ENCODE peak calls at places on chromosomes 6 and 20, in seven cellular contexts. One of them, this sample, is unnamed.

GRCh38 chr6:29676981-29677601 is 3.9 kb downstream of the ZFP57 start:
- DNase-seq in left lung: no peak
- DNase-seq in uterus: no peak
- DNase-seq in testis: no peak
- DNase-seq in fibroblast of the aortic adventitia: no peak
- DNase-seq in ovary: no peak
- DNase-seq in endothelial cell: no peak
- DNase-seq in this sample: peak

GRCh38 chr6:23735151-23735550 is 390.9 kb upstream of the NRSN1 start:
- DNase-seq in ovary: no peak
- DNase-seq in endothelial cell: no peak
- DNase-seq in testis: no peak
- DNase-seq in uterus: no peak
- DNase-seq in fibroblast of the aortic adventitia: no peak
- DNase-seq in left lung: no peak
- DNase-seq in this sample: no peak

GRCh38 chr6:35731414-35731735 is 5.5 kb upstream of the ARMC12 start:
- DNase-seq in endothelial cell: peak
- DNase-seq in ovary: peak
- DNase-seq in testis: peak
- DNase-seq in fibroblast of the aortic adventitia: peak
- DNase-seq in uterus: peak
- DNase-seq in left lung: peak
- DNase-seq in this sample: peak

GRCh38 chr20:49993301-49993751 is 10.5 kb downstream of the SNAI1 start:
- DNase-seq in uterus: no peak
- DNase-seq in left lung: no peak
- DNase-seq in ovary: no peak
- DNase-seq in endothelial cell: no peak
- DNase-seq in testis: no peak
- DNase-seq in fibroblast of the aortic adventitia: no peak
- DNase-seq in this sample: no peak

GRCh38 chr20:62280303-62280702 is 22.5 kb upstream of the ADRM1 start:
- DNase-seq in endothelial cell: no peak
- DNase-seq in fibroblast of the aortic adventitia: no peak
- DNase-seq in uterus: no peak
- DNase-seq in testis: no peak
- DNase-seq in ovary: no peak
- DNase-seq in left lung: no peak
- DNase-seq in this sample: no peak

GRCh38 chr20:63100926-63101699 is 94.3 kb upstream of the BHLHE23 start:
- DNase-seq in uterus: no peak
- DNase-seq in testis: no peak
- DNase-seq in endothelial cell: no peak
- DNase-seq in ovary: peak
- DNase-seq in fibroblast of the aortic adventitia: no peak
- DNase-seq in left lung: peak
- DNase-seq in this sample: no peak

GRCh38 chr6:80472276-80472675 is 365.8 kb downstream of the BCKDHB start:
- DNase-seq in testis: no peak
- DNase-seq in ovary: no peak
- DNase-seq in uterus: no peak
- DNase-seq in left lung: no peak
- DNase-seq in endothelial cell: no peak
- DNase-seq in fibroblast of the aortic adventitia: peak
- DNase-seq in this sample: no peak

GRCh38 chr6:6780231-6780630 is 191.7 kb downstream of the LY86 start:
- DNase-seq in uterus: no peak
- DNase-seq in endothelial cell: no peak
- DNase-seq in fibroblast of the aortic adventitia: no peak
- DNase-seq in ovary: no peak
- DNase-seq in left lung: no peak
- DNase-seq in testis: no peak
- DNase-seq in this sample: no peak

GRCh38 chr6:152130441-152130840 is 323.0 kb downstream of the ESR1 start:
- DNase-seq in testis: no peak
- DNase-seq in endothelial cell: no peak
- DNase-seq in ovary: no peak
- DNase-seq in uterus: no peak
- DNase-seq in left lung: no peak
- DNase-seq in fibroblast of the aortic adventitia: peak
- DNase-seq in this sample: no peak

GRCh38 chr6:44216677-44217331 is at the start of gene MYMX:
- DNase-seq in fibroblast of the aortic adventitia: no peak
- DNase-seq in endothelial cell: no peak
- DNase-seq in uterus: no peak
- DNase-seq in testis: no peak
- DNase-seq in left lung: no peak
- DNase-seq in ovary: peak
- DNase-seq in this sample: no peak

GRCh38 chr6:136823128-136823660 is 802 bp downstream of the PEX7 start:
- DNase-seq in fibroblast of the aortic adventitia: no peak
- DNase-seq in ovary: peak
- DNase-seq in left lung: no peak
- DNase-seq in endothelial cell: no peak
- DNase-seq in testis: peak
- DNase-seq in uterus: peak
- DNase-seq in this sample: no peak

GRCh38 chr20:20267685-20268429 is 100.0 kb upstream of the INSM1 start:
- DNase-seq in fibroblast of the aortic adventitia: no peak
- DNase-seq in uterus: no peak
- DNase-seq in testis: peak
- DNase-seq in left lung: no peak
- DNase-seq in endothelial cell: no peak
- DNase-seq in ovary: no peak
- DNase-seq in this sample: no peak

GRCh38 chr6:107132330-107132954 is 17.1 kb upstream of the BEND3 start:
- DNase-seq in testis: peak
- DNase-seq in fibroblast of the aortic adventitia: peak
- DNase-seq in ovary: peak
- DNase-seq in endothelial cell: peak
- DNase-seq in uterus: no peak
- DNase-seq in left lung: no peak
- DNase-seq in this sample: peak

GRCh38 chr20:8633366-8633765 is 435.5 kb upstream of the PLCB4 start:
- DNase-seq in uterus: no peak
- DNase-seq in endothelial cell: no peak
- DNase-seq in fibroblast of the aortic adventitia: peak
- DNase-seq in ovary: no peak
- DNase-seq in testis: no peak
- DNase-seq in left lung: no peak
- DNase-seq in this sample: no peak

GRCh38 chr20:44208770-44209169 is 1.8 kb downstream of the OSER1 start:
- DNase-seq in uterus: no peak
- DNase-seq in fibroblast of the aortic adventitia: peak
- DNase-seq in ovary: no peak
- DNase-seq in testis: no peak
- DNase-seq in left lung: no peak
- DNase-seq in endothelial cell: no peak
- DNase-seq in this sample: peak

GRCh38 chr6:135814043-135814442 is 37.5 kb upstream of the PDE7B start:
- DNase-seq in left lung: no peak
- DNase-seq in fibroblast of the aortic adventitia: no peak
- DNase-seq in uterus: no peak
- DNase-seq in testis: no peak
- DNase-seq in endothelial cell: no peak
- DNase-seq in ovary: no peak
- DNase-seq in this sample: no peak

GRCh38 chr20:48787861-48788375 is 39.9 kb downstream of the PREX1 start:
- DNase-seq in ovary: no peak
- DNase-seq in testis: no peak
- DNase-seq in fibroblast of the aortic adventitia: peak
- DNase-seq in endothelial cell: no peak
- DNase-seq in left lung: no peak
- DNase-seq in uterus: no peak
- DNase-seq in this sample: peak

GRCh38 chr6:90120327-90120726 is 176.3 kb downstream of the BACH2 start:
- DNase-seq in left lung: no peak
- DNase-seq in endothelial cell: no peak
- DNase-seq in uterus: no peak
- DNase-seq in fibroblast of the aortic adventitia: no peak
- DNase-seq in testis: no peak
- DNase-seq in ovary: no peak
- DNase-seq in this sample: no peak

GRCh38 chr6:34248727-34249468 is at the start of gene SMIM29:
- DNase-seq in ovary: peak
- DNase-seq in fibroblast of the aortic adventitia: peak
- DNase-seq in uterus: peak
- DNase-seq in endothelial cell: peak
- DNase-seq in testis: peak
- DNase-seq in left lung: peak
- DNase-seq in this sample: peak

GRCh38 chr20:21315138-21315537 is 12.0 kb downstream of the XRN2 start:
- DNase-seq in testis: peak
- DNase-seq in ovary: no peak
- DNase-seq in uterus: no peak
- DNase-seq in left lung: no peak
- DNase-seq in endothelial cell: no peak
- DNase-seq in fibroblast of the aortic adventitia: peak
- DNase-seq in this sample: peak

GRCh38 chr6:137926207-137926731 is 59.2 kb downstream of the TNFAIP3 start:
- DNase-seq in fibroblast of the aortic adventitia: peak
- DNase-seq in endothelial cell: no peak
- DNase-seq in uterus: no peak
- DNase-seq in testis: no peak
- DNase-seq in ovary: no peak
- DNase-seq in left lung: no peak
- DNase-seq in this sample: peak

GRCh38 chr6:157982580-157983438 is 1.1 kb downstream of the SYNJ2 start:
- DNase-seq in testis: peak
- DNase-seq in fibroblast of the aortic adventitia: peak
- DNase-seq in uterus: peak
- DNase-seq in ovary: no peak
- DNase-seq in endothelial cell: no peak
- DNase-seq in left lung: peak
- DNase-seq in this sample: peak

GRCh38 chr6:146700078-146700686 is 101.4 kb downstream of the ADGB start:
- DNase-seq in uterus: peak
- DNase-seq in left lung: no peak
- DNase-seq in endothelial cell: peak
- DNase-seq in ovary: peak
- DNase-seq in fibroblast of the aortic adventitia: peak
- DNase-seq in testis: peak
- DNase-seq in this sample: peak

GRCh38 chr6:14804444-14805210 is 441.2 kb upstream of the JARID2 start:
- DNase-seq in ovary: peak
- DNase-seq in testis: peak
- DNase-seq in fibroblast of the aortic adventitia: peak
- DNase-seq in left lung: peak
- DNase-seq in uterus: peak
- DNase-seq in endothelial cell: no peak
- DNase-seq in this sample: peak

GRCh38 chr6:148611213-148611612 is 135.6 kb upstream of the UST start:
- DNase-seq in fibroblast of the aortic adventitia: peak
- DNase-seq in left lung: no peak
- DNase-seq in ovary: peak
- DNase-seq in testis: peak
- DNase-seq in endothelial cell: no peak
- DNase-seq in uterus: peak
- DNase-seq in this sample: no peak

GRCh38 chr6:111850288-111850937 is 22.8 kb downstream of the FYN start:
- DNase-seq in uterus: no peak
- DNase-seq in fibroblast of the aortic adventitia: no peak
- DNase-seq in endothelial cell: no peak
- DNase-seq in testis: no peak
- DNase-seq in ovary: no peak
- DNase-seq in left lung: no peak
- DNase-seq in this sample: no peak

GRCh38 chr6:27825025-27825823 is 87.0 kb downstream of the OR2B2 start:
- DNase-seq in uterus: no peak
- DNase-seq in ovary: no peak
- DNase-seq in fibroblast of the aortic adventitia: no peak
- DNase-seq in endothelial cell: no peak
- DNase-seq in left lung: no peak
- DNase-seq in testis: no peak
- DNase-seq in this sample: no peak

GRCh38 chr6:46490425-46491200 is 636 bp downstream of the RCAN2 start:
- DNase-seq in endothelial cell: peak
- DNase-seq in uterus: peak
- DNase-seq in fibroblast of the aortic adventitia: no peak
- DNase-seq in testis: peak
- DNase-seq in left lung: peak
- DNase-seq in ovary: peak
- DNase-seq in this sample: no peak
- TF ChIP-seq CTCF in endothelial cell: peak
- TF ChIP-seq CTCF in uterus: no peak
- TF ChIP-seq CTCF in fibroblast of the aortic adventitia: peak
- TF ChIP-seq CTCF in testis: no peak
- TF ChIP-seq CTCF in left lung: no peak
- TF ChIP-seq CTCF in ovary: peak
- TF ChIP-seq CTCF in this sample: peak

GRCh38 chr6:70547313-70547712 is 19.4 kb upstream of the SDHAF4 start:
- DNase-seq in endothelial cell: no peak
- DNase-seq in left lung: no peak
- DNase-seq in testis: no peak
- DNase-seq in uterus: no peak
- DNase-seq in fibroblast of the aortic adventitia: peak
- DNase-seq in ovary: no peak
- DNase-seq in this sample: peak
- TF ChIP-seq CTCF in endothelial cell: no peak
- TF ChIP-seq CTCF in left lung: no peak
- TF ChIP-seq CTCF in testis: no peak
- TF ChIP-seq CTCF in uterus: no peak
- TF ChIP-seq CTCF in fibroblast of the aortic adventitia: peak
- TF ChIP-seq CTCF in ovary: no peak
- TF ChIP-seq CTCF in this sample: peak

DNA sequence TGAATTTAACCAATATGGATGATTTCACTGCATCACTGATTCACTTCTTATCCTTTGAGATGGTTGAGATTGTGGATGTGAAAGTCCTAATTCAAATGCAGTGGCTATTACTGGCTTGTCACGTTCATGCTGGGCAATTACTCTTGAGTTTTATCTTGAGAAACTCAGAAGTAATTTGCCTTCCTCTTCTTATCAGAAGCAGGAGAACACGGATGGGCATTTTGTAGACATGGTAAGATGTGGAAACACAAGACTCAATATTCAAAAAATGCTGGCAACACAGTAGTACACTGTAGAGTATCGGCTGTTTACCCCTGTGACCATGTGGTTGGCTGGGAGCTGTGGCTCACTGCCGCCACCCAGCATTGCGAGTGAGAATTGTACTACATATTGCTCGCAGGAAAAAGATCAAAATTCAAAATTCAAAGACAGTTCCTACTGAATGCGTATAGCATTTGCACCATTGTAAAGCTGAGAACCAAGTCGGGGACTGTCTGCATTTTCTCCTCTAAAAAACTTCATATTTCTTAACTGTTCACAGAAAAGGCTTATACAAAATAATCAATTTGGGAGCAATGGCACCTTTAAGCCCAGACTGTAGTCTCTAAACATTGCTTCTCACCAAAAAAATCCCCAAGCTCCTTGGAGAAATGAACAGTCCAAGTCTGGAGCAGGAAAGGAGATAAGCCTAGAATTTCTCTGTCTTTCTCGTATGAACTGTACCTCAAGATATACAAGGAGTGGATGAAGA is 61.9 kb upstream of the ELOVL5 start:
- DNase-seq in endothelial cell: peak
- DNase-seq in fibroblast of the aortic adventitia: peak
- DNase-seq in left lung: peak
- DNase-seq in testis: peak
- DNase-seq in uterus: no peak
- DNase-seq in ovary: no peak
- DNase-seq in this sample: peak
- TF ChIP-seq CTCF in endothelial cell: no peak
- TF ChIP-seq CTCF in fibroblast of the aortic adventitia: peak
- TF ChIP-seq CTCF in left lung: peak
- TF ChIP-seq CTCF in testis: peak
- TF ChIP-seq CTCF in uterus: peak
- TF ChIP-seq CTCF in ovary: no peak
- TF ChIP-seq CTCF in this sample: peak

GRCh38 chr6:88359530-88360202 is 193.5 kb upstream of the CNR1 start:
- DNase-seq in uterus: no peak
- DNase-seq in fibroblast of the aortic adventitia: no peak
- DNase-seq in testis: no peak
- DNase-seq in left lung: no peak
- DNase-seq in ovary: no peak
- DNase-seq in endothelial cell: no peak
- DNase-seq in this sample: no peak
- TF ChIP-seq CTCF in uterus: no peak
- TF ChIP-seq CTCF in fibroblast of the aortic adventitia: peak
- TF ChIP-seq CTCF in testis: no peak
- TF ChIP-seq CTCF in left lung: no peak
- TF ChIP-seq CTCF in ovary: no peak
- TF ChIP-seq CTCF in endothelial cell: no peak
- TF ChIP-seq CTCF in this sample: peak